ENCODE peak calls at places on chromosome 11, in five cellular contexts. D, W, T, U and E are unnamed samples.

GRCh38 chr11:46112961-46113617 is 8.2 kb downstream of the PHF21A start:
- DNase-seq in D (no peak), W (peak), T (no peak), U (no peak), E (peak)

GRCh38 chr11:62732830-62733229 is 4.5 kb downstream of the TTC9C start:
- DNase-seq in D (no peak), W (peak), T (no peak), U (no peak), E (no peak)

GRCh38 chr11:10694481-10695239 is 1.1 kb upstream of the IRAG1 start:
- DNase-seq in D (no peak), W (no peak), T (no peak), U (no peak), E (no peak)

GRCh38 chr11:72579816-72580647 is 94.2 kb downstream of the PDE2A start:
- DNase-seq in D (no peak), W (no peak), T (no peak), U (no peak), E (no peak)

GRCh38 chr11:102047305-102047924 is at the start of gene CFAP300:
- DNase-seq in D (peak), W (peak), T (peak), U (peak), E (no peak)

GRCh38 chr11:97938789-97939188 is 1082.0 kb upstream of the CNTN5 start:
- DNase-seq in D (no peak), W (no peak), T (no peak), U (no peak), E (no peak)

GRCh38 chr11:126890561-126890960 is 110.0 kb downstream of the KIRREL3 start:
- DNase-seq in D (no peak), W (no peak), T (peak), U (no peak), E (no peak)

GRCh38 chr11:65927904-65928397 is 8.7 kb downstream of the DRAP1 start:
- DNase-seq in D (peak), W (no peak), T (no peak), U (peak), E (no peak)

GRCh38 chr11:2570211-2570811 is 125.5 kb downstream of the KCNQ1 start:
- DNase-seq in D (no peak), W (no peak), T (no peak), U (no peak), E (no peak)

GRCh38 chr11:100892886-100893285 is 205.8 kb downstream of the ARHGAP42 start:
- DNase-seq in D (no peak), W (no peak), T (no peak), U (no peak), E (no peak)

GRCh38 chr11:17686185-17686980 is 33.0 kb upstream of the MYOD1 start:
- DNase-seq in D (no peak), W (no peak), T (no peak), U (no peak), E (no peak)

GRCh38 chr11:43316451-43316850 is 4.7 kb downstream of the API5 start:
- DNase-seq in D (no peak), W (no peak), T (no peak), U (no peak), E (no peak)

GRCh38 chr11:17533782-17534415 is 10.3 kb downstream of the USH1C start:
- DNase-seq in D (no peak), W (no peak), T (no peak), U (no peak), E (no peak)

GRCh38 chr11:9170450-9170849 is 79.1 kb upstream of the SCUBE2 start:
- DNase-seq in D (no peak), W (peak), T (no peak), U (no peak), E (no peak)

GRCh38 chr11:127919206-127920000 is 668.0 kb downstream of the ETS1 start:
- DNase-seq in D (no peak), W (peak), T (no peak), U (no peak), E (no peak)

GRCh38 chr11:75371930-75372876 is 20.7 kb upstream of the ARRB1 start:
- DNase-seq in D (peak), W (no peak), T (no peak), U (no peak), E (no peak)

GRCh38 chr11:71209181-71209580 is 43.2 kb downstream of the SHANK2 start:
- DNase-seq in D (peak), W (no peak), T (no peak), U (no peak), E (no peak)

GRCh38 chr11:313787-314547 is at the start of gene IFITM1:
- DNase-seq in D (peak), W (peak), T (no peak), U (no peak), E (peak)

GRCh38 chr11:57085604-57086003 is 96.1 kb upstream of the LRRC55 start:
- DNase-seq in D (no peak), W (peak), T (no peak), U (no peak), E (no peak)

DNA sequence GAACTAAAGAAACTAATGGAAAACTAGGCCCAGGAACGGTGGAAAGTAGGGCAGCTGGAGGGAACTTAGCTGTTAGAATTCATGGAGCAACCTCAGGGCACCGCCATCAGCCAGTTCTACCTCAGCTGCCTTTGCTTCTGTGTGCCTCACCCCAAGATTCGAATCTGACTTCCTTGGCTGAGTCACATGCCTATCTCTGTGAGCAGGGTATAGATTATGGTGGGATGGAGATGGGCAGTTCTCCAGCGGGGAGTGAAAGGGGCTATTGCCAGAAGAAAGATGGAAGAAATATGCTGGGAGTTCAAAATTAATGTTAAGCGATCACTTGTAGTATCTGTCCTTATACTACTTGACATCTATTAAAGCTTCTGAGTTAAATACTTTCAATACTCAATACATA is 18.9 kb upstream of the VWA5A start:
- DNase-seq in D (no peak), W (no peak), T (no peak), U (no peak), E (no peak)
- TF ChIP-seq POLR2AphosphoS5 in D (no peak), W (no peak), T (no peak), U (no peak), E (no peak)

DNA sequence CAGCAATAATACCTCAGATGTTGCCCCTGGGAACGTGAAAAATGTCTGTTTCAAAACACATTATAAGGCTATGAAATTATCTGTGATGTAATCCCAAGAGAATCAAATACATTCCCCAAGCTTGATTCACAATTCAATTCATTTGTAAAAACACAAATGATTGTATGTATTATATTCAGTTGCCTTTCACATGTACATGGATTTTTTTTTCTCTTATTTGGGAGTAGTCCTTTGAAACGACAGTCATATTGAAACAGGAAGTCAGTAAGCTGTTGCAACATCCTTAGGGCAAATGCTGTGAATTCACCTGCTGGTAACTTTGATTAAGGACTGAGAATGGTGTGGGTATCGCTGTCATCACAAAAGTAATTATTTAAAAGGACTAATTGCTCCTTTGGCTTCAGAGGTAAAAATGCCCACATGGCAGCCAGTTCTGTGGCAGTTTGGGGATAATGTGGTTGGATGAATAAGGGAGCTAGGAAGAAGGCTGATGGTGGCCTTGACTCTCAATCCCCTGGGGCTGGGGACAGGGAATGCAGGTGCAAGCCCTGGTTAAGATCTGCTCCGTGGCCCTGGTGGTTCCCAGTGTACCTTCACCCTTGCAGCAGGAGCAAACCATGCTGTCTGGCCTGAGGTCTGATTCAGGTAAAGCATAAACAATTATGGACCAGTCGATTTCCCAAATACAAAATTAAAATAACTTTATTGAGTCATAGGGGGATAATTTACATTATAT is 13.3 kb downstream of the EHF start:
- DNase-seq in D (no peak), W (no peak), T (no peak), U (no peak), E (no peak)
- H3K27ac ChIP-seq in D (no peak), W (no peak), T (no peak), U (peak), E (no peak)

DNA sequence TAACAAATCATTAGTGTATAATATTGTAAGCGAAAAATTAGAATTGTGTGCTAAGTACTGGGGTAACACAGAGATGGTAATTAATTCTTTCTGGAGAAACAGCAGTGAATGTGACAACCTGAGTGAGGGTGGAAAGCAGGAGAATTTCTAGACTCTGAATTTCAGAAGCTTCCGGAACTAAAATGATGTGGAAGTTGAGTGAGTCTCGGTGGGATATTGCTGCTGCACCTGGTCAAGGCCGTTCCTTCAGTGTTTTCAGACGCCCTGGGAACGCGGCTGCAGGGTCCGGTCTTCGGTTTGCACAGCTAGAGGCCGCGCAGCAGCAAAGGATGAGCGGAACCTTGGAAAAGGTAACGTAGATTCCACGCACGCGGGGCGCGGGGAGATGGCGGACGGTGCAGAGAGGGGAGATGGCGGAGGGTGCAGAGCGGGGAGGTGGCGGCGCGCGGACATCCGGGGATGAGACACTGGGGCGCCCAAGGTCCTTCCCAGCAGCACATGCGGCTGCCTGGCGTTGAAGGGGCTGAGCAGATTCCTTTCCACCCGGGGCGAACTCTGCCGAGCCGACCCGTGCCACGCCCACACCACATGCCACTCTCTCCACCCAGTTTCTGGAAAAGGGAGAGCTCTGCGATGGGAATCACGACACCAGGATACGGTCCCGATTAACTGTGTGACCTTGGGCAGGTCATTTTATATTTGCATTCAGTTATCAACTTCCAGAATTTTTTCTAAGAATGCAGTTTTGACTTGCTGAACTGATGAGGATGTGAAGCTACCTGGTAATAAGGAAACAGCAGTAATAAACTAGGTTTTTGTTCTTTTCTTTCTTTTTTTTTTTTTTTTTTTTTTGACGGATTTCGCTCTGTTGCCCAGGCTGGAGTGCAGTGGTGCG is at the start of gene MRPL48:
- DNase-seq in D (peak), W (peak), T (peak), U (peak), E (peak)
- H3K4me3 ChIP-seq in D (peak), W (peak), T (peak), U (peak), E (peak)

GRCh38 chr11:26910192-26910591 is 83.7 kb upstream of the FIBIN start:
- DNase-seq in D (no peak), W (no peak), T (no peak), U (no peak), E (no peak)
- TF ChIP-seq POLR2AphosphoS5 in D (no peak), W (no peak), T (no peak), U (no peak), E (no peak)

GRCh38 chr11:60282291-60282690 is 1.8 kb downstream of the MS4A4A start:
- DNase-seq in D (no peak), W (no peak), T (no peak), U (no peak), E (no peak)
- H3K27ac ChIP-seq in D (peak), W (no peak), T (no peak), U (no peak), E (no peak)

GRCh38 chr11:114168691-114169090 is 109.2 kb downstream of the ZBTB16 start:
- DNase-seq in D (no peak), W (no peak), T (no peak), U (no peak), E (no peak)

GRCh38 chr11:114167355-114168085 is 108.0 kb downstream of the ZBTB16 start:
- DNase-seq in D (no peak), W (no peak), T (no peak), U (no peak), E (no peak)

GRCh38 chr11:114169321-114169749 is 109.8 kb downstream of the ZBTB16 start:
- DNase-seq in D (no peak), W (no peak), T (no peak), U (no peak), E (no peak)

GRCh38 chr11:114166897-114167323 is 107.4 kb downstream of the ZBTB16 start:
- DNase-seq in D (no peak), W (peak), T (no peak), U (no peak), E (peak)

DNA sequence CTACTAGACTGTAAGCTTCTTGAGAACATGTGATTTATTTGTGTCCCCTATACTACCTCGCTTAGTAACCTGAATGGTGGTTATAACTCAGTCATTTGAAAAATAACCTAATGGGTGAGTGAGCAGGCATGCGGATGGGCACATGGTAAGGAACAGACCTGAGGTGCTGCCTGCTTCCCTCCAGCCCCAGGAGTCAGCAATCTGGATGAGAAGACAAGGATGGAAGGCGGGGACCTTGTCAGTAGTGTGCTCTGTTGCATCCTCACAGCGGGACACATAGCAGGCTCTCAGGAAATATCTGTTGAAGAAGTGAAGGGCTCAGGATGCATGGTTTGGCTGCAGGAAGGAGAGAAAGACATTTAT is 108.6 kb downstream of the ZBTB16 start:
- DNase-seq in D (no peak), W (no peak), T (no peak), U (no peak), E (no peak)
- H3K4me3 ChIP-seq in D (no peak), W (no peak), T (no peak), U (peak), E (peak)

DNA sequence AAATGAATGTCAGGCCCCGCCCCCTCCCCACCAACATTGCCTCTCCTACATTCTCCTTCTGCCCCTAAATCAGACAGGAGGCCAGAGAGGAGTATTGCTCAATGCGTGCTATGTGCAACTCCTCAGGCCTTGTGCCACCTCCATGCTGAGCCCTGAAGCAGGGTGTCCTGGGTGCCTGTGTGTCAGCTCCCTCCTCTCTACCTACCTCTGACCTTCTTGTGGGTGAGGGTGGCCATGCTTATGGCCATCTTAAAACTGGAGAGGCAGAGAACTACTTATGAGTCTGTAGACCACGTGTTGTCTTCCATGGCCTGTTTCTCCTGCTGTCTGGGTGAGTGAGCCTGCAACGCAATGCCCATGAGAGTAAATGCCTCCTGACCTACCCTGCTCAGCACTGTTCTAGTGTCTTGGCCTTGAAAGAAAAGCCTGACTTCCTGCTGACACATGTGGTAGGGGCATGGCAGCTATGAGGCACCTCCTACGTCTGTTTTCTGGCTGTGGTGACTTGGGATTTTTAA is 10.5 kb downstream of the MCAM start:
- DNase-seq in D (no peak), W (peak), T (no peak), U (no peak), E (no peak)
- TF ChIP-seq POLR2AphosphoS5 in D (peak), W (no peak), T (peak), U (peak), E (no peak)

GRCh38 chr11:114039551-114039950 is 20.0 kb upstream of the ZBTB16 start:
- DNase-seq in D (no peak), W (no peak), T (no peak), U (no peak), E (no peak)

GRCh38 chr11:114036958-114037357 is 22.6 kb upstream of the ZBTB16 start:
- DNase-seq in D (no peak), W (no peak), T (no peak), U (no peak), E (no peak)

GRCh38 chr11:114044042-114044871 is 15.3 kb upstream of the ZBTB16 start:
- DNase-seq in D (no peak), W (peak), T (no peak), U (no peak), E (no peak)

GRCh38 chr11:114042234-114042633 is 17.3 kb upstream of the ZBTB16 start:
- DNase-seq in D (no peak), W (no peak), T (no peak), U (no peak), E (no peak)

DNA sequence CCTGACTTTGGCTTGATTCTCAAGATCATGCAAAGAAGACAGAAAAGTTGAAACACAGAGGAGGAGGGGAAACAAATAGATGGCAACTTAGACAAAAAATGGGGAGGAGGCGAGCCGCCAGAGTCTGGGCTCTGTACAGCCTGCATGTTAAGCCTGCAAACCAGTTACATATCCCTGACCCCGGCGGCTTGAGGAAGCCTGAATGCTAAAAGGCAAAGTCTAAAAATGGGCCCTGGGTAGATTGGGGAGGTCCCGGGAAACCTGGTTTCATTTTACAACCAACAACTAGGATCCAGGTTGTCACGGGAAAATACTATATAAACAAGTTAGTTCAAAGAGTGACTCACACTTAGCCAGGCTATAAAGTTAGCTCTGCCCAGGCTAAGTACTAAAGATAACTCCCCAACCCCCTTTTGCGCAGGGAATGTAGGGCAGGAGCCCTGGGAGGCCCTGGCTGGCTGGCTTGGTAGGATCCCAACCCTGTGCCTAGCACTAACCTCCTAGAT is 18.8 kb upstream of the ZBTB16 start:
- DNase-seq in D (no peak), W (peak), T (no peak), U (peak), E (no peak)
- H3K27ac ChIP-seq in D (no peak), W (peak), T (no peak), U (peak), E (no peak)

GRCh38 chr11:122101625-122102291 is 14.3 kb downstream of the BLID start:
- DNase-seq in D (no peak), W (peak), T (peak), U (no peak), E (no peak)
- H3K4me3 ChIP-seq in D (no peak), W (peak), T (peak), U (peak), E (no peak)